ENCODE peak calls at places on chromosomes 4 and X, in ten cellular contexts. K is breast epithelium, L is H54, O is K562, M is suprapubic skin, U is gastrocnemius medialis, R is stomach, N is A549, F is transverse colon, P is esophagus muscularis mucosa. I is an unnamed sample.
A peak's percentile ranks its signal among the peaks of the same experiment; 100 is the strongest.

GRCh38 chr4:151730003-151730559 is 30.7 kb downstream of the GATB start:
- DNase-seq in K (no peak), L (peak; percentile 5), O (no peak), M (no peak), U (no peak), R (no peak), N (no peak), F (peak; percentile 61), P (peak; percentile 37), I (peak; percentile 41)

GRCh38 chr4:38948551-38948950 is 80.9 kb downstream of the FAM114A1 start:
- DNase-seq in K (no peak), L (peak; percentile 7), O (no peak), M (no peak), U (peak; percentile 60), R (no peak), N (no peak), F (peak; percentile 49), P (no peak), I (peak; percentile 34)

GRCh38 chr4:8451440-8452182 is 11.0 kb downstream of the TRMT44 start:
- DNase-seq in K (no peak), L (no peak), O (peak; percentile 66), M (no peak), U (no peak), R (peak; percentile 65), N (no peak), F (no peak), P (no peak), I (no peak)

GRCh38 chr4:136371231-136371630 is 1161.1 kb downstream of the PCDH18 start:
- DNase-seq in K (no peak), L (no peak), O (no peak), M (no peak), U (no peak), R (no peak), N (no peak), F (no peak), P (no peak), I (no peak)

GRCh38 chr4:142350886-142351285 is 495.2 kb downstream of the INPP4B start:
- DNase-seq in K (no peak), L (no peak), O (no peak), M (no peak), U (peak; percentile 16), R (no peak), N (no peak), F (peak; percentile 14), P (no peak), I (no peak)

GRCh38 chr4:7134737-7135388 is 57.5 kb upstream of the SORCS2 start:
- DNase-seq in K (no peak), L (peak; percentile 66), O (no peak), M (no peak), U (peak; percentile 53), R (peak; percentile 26), N (no peak), F (peak; percentile 32), P (no peak), I (peak; percentile 81)

GRCh38 chr4:37908488-37909343 is 17.8 kb downstream of the TBC1D1 start:
- DNase-seq in K (no peak), L (no peak), O (no peak), M (no peak), U (no peak), R (no peak), N (no peak), F (no peak), P (no peak), I (peak; percentile 46)

GRCh38 chr4:1685604-1686150 is 1.6 kb upstream of the FAM53A start:
- DNase-seq in K (no peak), L (no peak), O (no peak), M (no peak), U (no peak), R (no peak), N (no peak), F (no peak), P (no peak), I (no peak)

GRCh38 chr4:57460967-57461366 is 350.8 kb upstream of the IGFBP7 start:
- DNase-seq in K (no peak), L (no peak), O (no peak), M (no peak), U (no peak), R (no peak), N (no peak), F (no peak), P (no peak), I (no peak)

GRCh38 chr4:108155373-108155772 is 13.4 kb downstream of the LEF1 start:
- DNase-seq in K (no peak), L (no peak), O (no peak), M (no peak), U (no peak), R (no peak), N (no peak), F (no peak), P (no peak), I (no peak)

GRCh38 chr4:37762294-37763163 is 64.0 kb upstream of the PGM2 start:
- DNase-seq in K (no peak), L (no peak), O (no peak), M (no peak), U (no peak), R (peak; percentile 38), N (no peak), F (no peak), P (no peak), I (no peak)

GRCh38 chrX:45781901-45782553 is 581.4 kb upstream of the DIPK2B start:
- DNase-seq in K (no peak), L (no peak), O (no peak), M (no peak), U (no peak), R (no peak), N (peak; percentile 43), F (no peak), P (no peak), I (no peak)

GRCh38 chrX:57918750-57919436 is 8.6 kb upstream of the ZXDA start:
- DNase-seq in K (no peak), L (no peak), O (no peak), M (no peak), U (no peak), R (peak; percentile 32), N (no peak), F (peak; percentile 27), P (no peak), I (peak; percentile 21)

GRCh38 chrX:18906286-18906685 is 77.6 kb downstream of the PHKA2 start:
- DNase-seq in K (no peak), L (no peak), O (no peak), M (no peak), U (no peak), R (no peak), N (no peak), F (no peak), P (no peak), I (no peak)

GRCh38 chr4:22099896-22100295 is 151.3 kb upstream of the KCNIP4 start:
- DNase-seq in K (no peak), L (no peak), O (no peak), M (no peak), U (no peak), R (no peak), N (no peak), F (no peak), P (no peak), I (no peak)

GRCh38 chr4:127783026-127783769 is 1.1 kb downstream of the HSPA4L start:
- DNase-seq in K (peak; percentile 58), L (peak; percentile 9), O (peak; percentile 65), M (peak; percentile 86), U (peak; percentile 31), R (peak; percentile 60), N (peak; percentile 42), F (peak; percentile 65), P (peak; percentile 92), I (peak; percentile 54)
- TF ChIP-seq POLR2A in K (no peak), L (no peak), O (no peak), M (no peak), U (no peak), R (no peak), N (no peak), F (no peak), P (no peak), I (no peak)

GRCh38 chrX:129779086-129779672 is 570 bp upstream of the SASH3 start:
- DNase-seq in K (no peak), L (no peak), O (no peak), M (no peak), U (no peak), R (no peak), N (no peak), F (no peak), P (no peak), I (no peak)

GRCh38 chrX:129781134-129782014 is 1.6 kb downstream of the SASH3 start:
- DNase-seq in K (no peak), L (no peak), O (no peak), M (no peak), U (peak; percentile 32), R (peak; percentile 50), N (no peak), F (peak; percentile 67), P (no peak), I (no peak)

GRCh38 chrX:129782015-129782495 is 2.3 kb downstream of the SASH3 start:
- DNase-seq in K (no peak), L (no peak), O (no peak), M (no peak), U (no peak), R (no peak), N (no peak), F (no peak), P (no peak), I (no peak)

GRCh38 chrX:129780441-129781105 is 824 bp downstream of the SASH3 start:
- DNase-seq in K (no peak), L (no peak), O (no peak), M (no peak), U (no peak), R (no peak), N (no peak), F (no peak), P (no peak), I (no peak)

GRCh38 chrX:129779747-129780146 is at the start of gene SASH3:
- DNase-seq in K (no peak), L (no peak), O (no peak), M (no peak), U (peak; percentile 35), R (peak; percentile 50), N (no peak), F (peak; percentile 63), P (no peak), I (no peak)
- TF ChIP-seq POLR2A in K (no peak), L (no peak), O (no peak), M (no peak), U (no peak), R (no peak), N (no peak), F (peak; percentile 41), P (no peak), I (no peak)

GRCh38 chr4:26447378-26447777 is 42.9 kb downstream of the CCKAR start:
- DNase-seq in K (no peak), L (no peak), O (no peak), M (no peak), U (no peak), R (no peak), N (no peak), F (no peak), P (no peak), I (no peak)
- TF ChIP-seq POLR2A in K (no peak), L (no peak), O (no peak), M (no peak), U (no peak), R (no peak), N (no peak), F (no peak), P (no peak), I (no peak)

DNA sequence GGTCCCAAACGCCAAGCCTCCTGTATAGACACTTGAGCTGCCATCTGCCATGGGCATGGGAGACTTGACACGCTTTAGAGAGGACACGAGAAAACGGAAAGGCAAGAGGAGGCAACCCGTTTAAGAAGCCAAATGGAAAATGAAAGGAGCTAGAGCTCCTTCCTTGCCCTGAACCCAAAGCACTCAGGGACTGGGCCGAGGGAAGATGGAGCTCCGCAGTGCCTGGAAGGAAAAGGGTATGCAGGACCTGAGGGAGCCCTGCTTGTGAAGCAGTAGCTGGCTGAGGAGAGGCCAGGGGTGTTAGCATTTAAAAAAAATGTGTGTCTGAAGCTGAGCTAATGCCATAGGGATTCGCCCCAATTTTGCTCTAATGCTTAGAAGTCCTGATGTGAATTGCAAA is 15.1 kb downstream of the MCF2 start:
- DNase-seq in K (no peak), L (no peak), O (no peak), M (no peak), U (no peak), R (no peak), N (no peak), F (no peak), P (no peak), I (no peak)
- TF ChIP-seq POLR2A in K (no peak), L (no peak), O (no peak), M (no peak), U (no peak), R (no peak), N (no peak), F (no peak), P (no peak), I (no peak)

I was measured in uterus.